ENCODE peak calls at places on chromosomes 16 and 17, in nine cellular contexts. I, F, V, W, P, A, M, X and R are unnamed samples.
A peak's percentile ranks its signal among the peaks of the same experiment; 100 is the strongest.

GRCh38 chr17:18141210-18141803 is 32.8 kb downstream of the MYO15A start:
- DNase-seq in M (peak; percentile 82), X (no peak), V (no peak), I (no peak), A (peak; percentile 73), P (no peak), W (no peak), F (peak; percentile 72), R (peak; percentile 53)

GRCh38 chr16:70433456-70434103 is 5.3 kb downstream of the ST3GAL2 start:
- DNase-seq in A (no peak), W (no peak), V (peak; percentile 49), X (no peak), F (peak; percentile 70), M (peak; percentile 51), P (no peak), I (no peak), R (peak; percentile 57)

GRCh38 chr17:31527606-31528005 is 136.1 kb downstream of the RAB11FIP4 start:
- DNase-seq in I (no peak), M (no peak), X (no peak), W (no peak), P (no peak), A (no peak), F (no peak), V (no peak), R (peak; percentile 73)

GRCh38 chr17:31197991-31198390 is 99.0 kb downstream of the OMG start:
- DNase-seq in I (no peak), A (no peak), V (no peak), W (no peak), F (no peak), P (no peak), M (peak; percentile 50), X (no peak), R (no peak)

GRCh38 chr17:27319536-27320221 is 25.8 kb downstream of the WSB1 start:
- DNase-seq in A (no peak), P (no peak), F (no peak), I (peak; percentile 80), W (peak; percentile 81), V (peak; percentile 76), X (no peak), M (no peak), R (no peak)

GRCh38 chr17:66746736-66747135 is 88.2 kb upstream of the CACNG5 start:
- DNase-seq in X (no peak), V (no peak), A (no peak), W (no peak), P (no peak), F (no peak), I (no peak), M (no peak), R (no peak)

GRCh38 chr16:28003021-28003865 is 60.3 kb downstream of the GSG1L start:
- DNase-seq in I (peak; percentile 61), W (no peak), F (no peak), A (no peak), X (no peak), M (no peak), V (no peak), P (no peak), R (no peak)

GRCh38 chr16:57993897-57994296 is 6.6 kb downstream of the ZNF319 start:
- DNase-seq in I (peak; percentile 67), X (peak; percentile 39), V (no peak), M (no peak), F (no peak), P (no peak), W (peak; percentile 65), A (no peak), R (no peak)

GRCh38 chr16:57299009-57299718 is 14.7 kb upstream of the PLLP start:
- DNase-seq in V (peak; percentile 76), X (no peak), F (peak; percentile 69), A (peak; percentile 79), P (peak; percentile 30), M (peak; percentile 73), W (no peak), I (peak; percentile 50), R (peak; percentile 79)

GRCh38 chr17:31357831-31358400 is 33.6 kb upstream of the RAB11FIP4 start:
- DNase-seq in V (no peak), A (no peak), W (no peak), I (no peak), P (no peak), X (no peak), M (peak; percentile 25), F (no peak), R (no peak)

GRCh38 chr17:38332735-38333134 is 11.0 kb downstream of the GPR179 start:
- DNase-seq in X (no peak), M (no peak), A (no peak), P (no peak), W (no peak), F (no peak), I (no peak), V (no peak), R (no peak)
- H3K27me3 ChIP-seq in X (no peaks in the 10 kb centered on the region), M (no peaks in the 10 kb centered on the region), A (no peaks in the 10 kb centered on the region), P (peaks cover 5% of the 10 kb centered on the region), W (peaks cover 15% of the 10 kb centered on the region), F (no peaks in the 10 kb centered on the region), I (no peaks in the 10 kb centered on the region), V (peaks cover 58% of the 10 kb centered on the region), R (peaks cover 4% of the 10 kb centered on the region)

GRCh38 chr16:49862694-49863093 is 6.8 kb upstream of the ZNF423 start:
- DNase-seq in A (no peak), P (no peak), W (no peak), V (no peak), I (no peak), F (no peak), X (no peak), M (no peak), R (no peak)

GRCh38 chr16:49859139-49859947 is 3.4 kb upstream of the ZNF423 start:
- DNase-seq in X (peak; percentile 67), V (peak; percentile 53), P (no peak), A (peak; percentile 50), I (peak; percentile 90), W (peak; percentile 73), M (no peak), F (no peak), R (no peak)

GRCh38 chr16:49858200-49859129 is 2.6 kb upstream of the ZNF423 start:
- DNase-seq in M (no peak), X (peak; percentile 83), I (peak; percentile 94), V (peak; percentile 59), P (no peak), F (peak; percentile 82), A (peak; percentile 78), W (peak; percentile 79), R (no peak)

GRCh38 chr16:49860593-49860992 is 4.7 kb upstream of the ZNF423 start:
- DNase-seq in I (no peak), F (no peak), P (no peak), M (no peak), A (no peak), X (no peak), W (no peak), V (no peak), R (no peak)

DNA sequence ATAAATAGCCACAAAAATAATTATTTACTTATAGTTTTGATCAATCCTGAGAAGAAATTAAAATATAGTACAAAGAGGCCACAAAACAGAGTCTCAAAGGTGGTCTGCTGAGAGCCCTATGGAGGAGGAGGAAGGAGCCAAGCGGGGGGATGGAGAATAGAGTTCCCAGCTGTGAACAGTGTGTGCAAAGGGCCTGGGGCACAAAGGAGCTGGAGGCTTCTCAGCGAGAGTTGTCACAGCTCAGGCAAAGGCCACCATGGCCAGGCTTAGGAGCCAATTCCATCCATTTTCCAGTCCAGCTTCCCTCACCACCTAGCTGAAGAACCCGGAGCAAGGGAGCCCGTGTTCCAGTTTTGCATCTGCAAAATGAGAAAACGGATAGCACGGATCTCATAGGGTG is 5.4 kb upstream of the ZNF423 start:
- DNase-seq in M (no peak), A (no peak), I (no peak), P (no peak), W (no peak), X (no peak), F (no peak), V (no peak), R (no peak)
- H3K27me3 ChIP-seq in M (peaks cover 50% of the 10 kb centered on the region), A (peaks cover 37% of the 10 kb centered on the region), I (no peaks in the 10 kb centered on the region), P (peaks cover 8% of the 10 kb centered on the region), W (peaks cover 7% of the 10 kb centered on the region), X (peaks cover 42% of the 10 kb centered on the region), F (peaks cover 9% of the 10 kb centered on the region), V (no peaks in the 10 kb centered on the region), R (peaks cover 4% of the 10 kb centered on the region)

GRCh38 chr16:704552-705380 is 835 bp downstream of the FBXL16 start:
- DNase-seq in A (no peak), W (no peak), X (no peak), P (no peak), I (no peak), F (peak; percentile 74), V (no peak), M (no peak), R (no peak)

GRCh38 chr16:702341-702740 is 3.3 kb downstream of the FBXL16 start:
- DNase-seq in P (no peak), X (no peak), A (no peak), I (no peak), F (no peak), W (no peak), M (no peak), V (no peak), R (no peak)

GRCh38 chr16:703406-703805 is 2.2 kb downstream of the FBXL16 start:
- DNase-seq in V (no peak), M (no peak), X (no peak), I (no peak), P (no peak), A (no peak), W (no peak), F (no peak), R (no peak)

GRCh38 chr16:705748-706188 is at the start of gene FBXL16:
- DNase-seq in A (peak; percentile 70), P (no peak), I (no peak), M (peak; percentile 49), V (no peak), W (no peak), X (peak; percentile 68), F (peak; percentile 98), R (no peak)

DNA sequence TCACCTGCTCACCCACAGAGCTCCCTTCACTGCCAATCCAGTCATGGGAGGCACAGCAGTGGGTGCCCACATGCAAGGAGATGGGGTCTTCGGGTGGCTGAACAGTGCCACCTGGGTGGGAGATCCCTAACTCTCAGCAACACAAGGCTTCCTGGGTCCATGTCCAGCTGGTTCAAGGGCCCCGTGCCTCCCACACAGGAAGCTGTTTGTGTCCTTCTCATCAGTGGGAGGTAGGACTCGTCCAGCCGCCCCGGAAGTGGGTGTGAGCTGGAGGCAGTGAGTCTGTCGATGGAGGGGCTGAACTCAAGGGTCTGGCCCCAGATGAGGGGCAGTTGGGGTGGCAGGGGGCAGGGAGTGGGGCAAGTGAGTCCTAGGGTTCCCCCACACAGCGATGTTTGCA is 1.6 kb downstream of the FBXL16 start:
- DNase-seq in A (no peak), P (no peak), X (no peak), W (no peak), F (no peak), M (no peak), V (no peak), I (no peak), R (no peak)
- H3K27me3 ChIP-seq in A (peaks cover 93% of the 10 kb centered on the region), P (peaks cover 53% of the 10 kb centered on the region), X (peaks cover 92% of the 10 kb centered on the region), W (peaks cover 92% of the 10 kb centered on the region), F (no peaks in the 10 kb centered on the region), M (peaks cover 37% of the 10 kb centered on the region), V (peaks cover 98% of the 10 kb centered on the region), I (no peaks in the 10 kb centered on the region), R (peaks cover 76% of the 10 kb centered on the region)

DNA sequence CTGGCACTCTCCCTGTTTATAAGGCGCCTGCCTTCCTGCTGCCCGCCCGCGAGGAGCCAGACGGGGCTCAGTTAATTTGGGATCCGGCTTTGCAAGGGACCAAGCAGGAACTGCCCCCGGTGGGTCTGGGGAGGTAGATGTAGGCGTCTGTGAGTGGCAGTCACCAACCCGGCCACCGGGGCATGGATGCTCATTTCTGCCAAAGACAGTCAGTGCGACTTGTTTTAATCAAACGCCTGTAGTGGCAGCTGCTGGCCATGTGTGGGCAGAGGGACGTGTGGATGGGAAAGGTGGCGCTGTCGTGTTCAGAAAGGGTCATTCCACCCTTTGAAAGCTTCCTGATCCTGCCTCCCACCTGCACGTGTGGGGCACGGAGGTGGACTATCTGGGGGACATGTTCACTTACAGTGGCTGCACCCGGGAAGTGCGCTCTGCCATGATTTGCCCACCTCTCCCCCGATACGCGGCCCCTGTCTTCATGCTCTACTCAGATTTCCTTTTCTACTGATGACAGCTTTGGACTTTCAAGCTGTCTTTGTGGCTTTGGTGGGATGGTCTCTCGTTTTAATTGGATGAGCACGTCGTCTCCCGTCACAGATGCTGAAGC is 60.3 kb upstream of the CIBAR2 start:
- DNase-seq in V (no peak), W (no peak), I (peak; percentile 79), A (peak; percentile 78), P (no peak), X (peak; percentile 86), M (peak; percentile 69), F (peak; percentile 83), R (no peak)
- H3K27me3 ChIP-seq in V (no peaks in the 10 kb centered on the region), W (peaks cover 11% of the 10 kb centered on the region), I (no peaks in the 10 kb centered on the region), A (peaks cover 11% of the 10 kb centered on the region), P (peaks cover 5% of the 10 kb centered on the region), X (peaks cover 13% of the 10 kb centered on the region), M (no peaks in the 10 kb centered on the region), F (no peaks in the 10 kb centered on the region), R (no peaks in the 10 kb centered on the region)